ENCODE peak calls at places on chromosomes 7 and 10, in seven cellular contexts. Z, P, D, B, R, Q and O are unnamed samples.

GRCh38 chr10:31836569-31837406 is 91.8 kb downstream of the ARHGAP12 start:
- DNase-seq in R (no peak), P (no peak), Q (peak; percentile 48), D (peak; percentile 34), Z (no peak), B (no peak), O (no peak)

GRCh38 chr7:29099896-29100847 is 46.2 kb downstream of the CPVL start:
- DNase-seq in P (no peak), Z (peak; percentile 43), B (no peak), Q (no peak), D (no peak), R (no peak), O (no peak)

GRCh38 chr10:126349096-126349495 is 39.2 kb downstream of the ADAM12 start:
- DNase-seq in D (no peak), Z (no peak), Q (no peak), B (no peak), P (no peak), R (no peak), O (no peak)

GRCh38 chr10:106711313-106711906 is 453.1 kb downstream of the SORCS1 start:
- DNase-seq in P (no peak), D (no peak), R (peak; percentile 59), Q (no peak), Z (no peak), B (no peak), O (peak; percentile 3)

GRCh38 chr7:131057015-131057518 is 270.6 kb upstream of the MKLN1 start:
- DNase-seq in D (peak; percentile 93), Z (no peak), P (no peak), Q (peak; percentile 93), B (no peak), R (peak; percentile 45), O (no peak)

GRCh38 chr7:29808075-29808786 is 1.9 kb downstream of the WIPF3 start:
- DNase-seq in Z (no peak), R (no peak), P (no peak), Q (peak; percentile 14), B (no peak), D (peak; percentile 13), O (no peak)

GRCh38 chr10:101704306-101704705 is 9.3 kb upstream of the FBXW4 start:
- DNase-seq in R (no peak), Q (no peak), Z (no peak), D (no peak), B (no peak), P (no peak), O (no peak)

GRCh38 chr7:40489844-40490602 is 355.2 kb downstream of the SUGCT start:
- DNase-seq in D (no peak), Q (no peak), R (no peak), P (no peak), Z (no peak), B (no peak), O (no peak)

GRCh38 chr7:33764752-33765451 is 140.4 kb upstream of the BMPER start:
- DNase-seq in P (no peak), D (peak; percentile 96), Z (peak; percentile 99), Q (peak; percentile 68), B (no peak), R (no peak), O (no peak)